ENCODE peak calls at places on chromosomes 13 and 19, in nine cellular contexts. One of them, this sample, is unnamed.

GRCh38 chr19:19043481-19043880 is 10.1 kb downstream of the ARMC6 start:
- DNase-seq in NCI-H1417 treated with DMSO at 0.1 percent for 48 hours: no peak
- DNase-seq in DMS79 treated with DMSO at 0.1 percent for 48 hours: no peak
- DNase-seq in activated naive CD4-positive, alpha-beta T cell treated with anti-CD3 and anti-CD28 coated beads, Interleukin-2, amount 50 U/mL, for 72 hours: no peak
- DNase-seq in AG08395: no peak
- DNase-seq in suprapubic skin: no peak
- DNase-seq in T follicular helper cell: no peak
- DNase-seq in ureter: no peak
- DNase-seq in right cardiac atrium: no peak
- DNase-seq in this sample: no peak

GRCh38 chr19:16153582-16154336 is 10.3 kb downstream of the HSH2D start:
- DNase-seq in NCI-H1417 treated with DMSO at 0.1 percent for 48 hours: no peak
- DNase-seq in activated naive CD4-positive, alpha-beta T cell treated with anti-CD3 and anti-CD28 coated beads, Interleukin-2, amount 50 U/mL, for 72 hours: no peak
- DNase-seq in AG08395: no peak
- DNase-seq in DMS79 treated with DMSO at 0.1 percent for 48 hours: no peak
- DNase-seq in suprapubic skin: no peak
- DNase-seq in right cardiac atrium: no peak
- DNase-seq in T follicular helper cell: no peak
- DNase-seq in ureter: no peak
- DNase-seq in this sample: no peak

GRCh38 chr13:97911311-97912138 is 42.0 kb upstream of the IPO5 start:
- DNase-seq in right cardiac atrium: no peak
- DNase-seq in ureter: no peak
- DNase-seq in suprapubic skin: no peak
- DNase-seq in T follicular helper cell: no peak
- DNase-seq in DMS79 treated with DMSO at 0.1 percent for 48 hours: no peak
- DNase-seq in activated naive CD4-positive, alpha-beta T cell treated with anti-CD3 and anti-CD28 coated beads, Interleukin-2, amount 50 U/mL, for 72 hours: no peak
- DNase-seq in NCI-H1417 treated with DMSO at 0.1 percent for 48 hours: no peak
- DNase-seq in AG08395: peak
- DNase-seq in this sample: peak

GRCh38 chr13:31444266-31444862 is 244.6 kb downstream of the B3GLCT start:
- DNase-seq in ureter: no peak
- DNase-seq in right cardiac atrium: peak
- DNase-seq in AG08395: no peak
- DNase-seq in NCI-H1417 treated with DMSO at 0.1 percent for 48 hours: no peak
- DNase-seq in suprapubic skin: no peak
- DNase-seq in activated naive CD4-positive, alpha-beta T cell treated with anti-CD3 and anti-CD28 coated beads, Interleukin-2, amount 50 U/mL, for 72 hours: no peak
- DNase-seq in DMS79 treated with DMSO at 0.1 percent for 48 hours: no peak
- DNase-seq in T follicular helper cell: no peak
- DNase-seq in this sample: no peak

GRCh38 chr13:74217816-74218215 is 83.6 kb upstream of the KLF12 start:
- DNase-seq in AG08395: peak
- DNase-seq in activated naive CD4-positive, alpha-beta T cell treated with anti-CD3 and anti-CD28 coated beads, Interleukin-2, amount 50 U/mL, for 72 hours: no peak
- DNase-seq in right cardiac atrium: no peak
- DNase-seq in NCI-H1417 treated with DMSO at 0.1 percent for 48 hours: no peak
- DNase-seq in DMS79 treated with DMSO at 0.1 percent for 48 hours: no peak
- DNase-seq in suprapubic skin: no peak
- DNase-seq in T follicular helper cell: no peak
- DNase-seq in ureter: no peak
- DNase-seq in this sample: peak

GRCh38 chr13:109156181-109156935 is 526.9 kb downstream of the MYO16 start:
- DNase-seq in NCI-H1417 treated with DMSO at 0.1 percent for 48 hours: no peak
- DNase-seq in suprapubic skin: no peak
- DNase-seq in right cardiac atrium: peak
- DNase-seq in AG08395: peak
- DNase-seq in activated naive CD4-positive, alpha-beta T cell treated with anti-CD3 and anti-CD28 coated beads, Interleukin-2, amount 50 U/mL, for 72 hours: no peak
- DNase-seq in T follicular helper cell: no peak
- DNase-seq in DMS79 treated with DMSO at 0.1 percent for 48 hours: no peak
- DNase-seq in ureter: no peak
- DNase-seq in this sample: peak

GRCh38 chr13:33172911-33173310 is 112.6 kb downstream of the STARD13 start:
- DNase-seq in DMS79 treated with DMSO at 0.1 percent for 48 hours: no peak
- DNase-seq in activated naive CD4-positive, alpha-beta T cell treated with anti-CD3 and anti-CD28 coated beads, Interleukin-2, amount 50 U/mL, for 72 hours: no peak
- DNase-seq in T follicular helper cell: no peak
- DNase-seq in NCI-H1417 treated with DMSO at 0.1 percent for 48 hours: no peak
- DNase-seq in AG08395: no peak
- DNase-seq in right cardiac atrium: no peak
- DNase-seq in suprapubic skin: no peak
- DNase-seq in ureter: no peak
- DNase-seq in this sample: no peak

GRCh38 chr13:19836472-19836871 is 27.0 kb downstream of the ZMYM5 start:
- DNase-seq in ureter: no peak
- DNase-seq in right cardiac atrium: no peak
- DNase-seq in T follicular helper cell: no peak
- DNase-seq in NCI-H1417 treated with DMSO at 0.1 percent for 48 hours: no peak
- DNase-seq in suprapubic skin: no peak
- DNase-seq in activated naive CD4-positive, alpha-beta T cell treated with anti-CD3 and anti-CD28 coated beads, Interleukin-2, amount 50 U/mL, for 72 hours: no peak
- DNase-seq in AG08395: no peak
- DNase-seq in DMS79 treated with DMSO at 0.1 percent for 48 hours: no peak
- DNase-seq in this sample: peak

GRCh38 chr13:60696602-60697001 is 299.6 kb downstream of the TDRD3 start:
- DNase-seq in AG08395: no peak
- DNase-seq in activated naive CD4-positive, alpha-beta T cell treated with anti-CD3 and anti-CD28 coated beads, Interleukin-2, amount 50 U/mL, for 72 hours: no peak
- DNase-seq in ureter: no peak
- DNase-seq in right cardiac atrium: no peak
- DNase-seq in suprapubic skin: no peak
- DNase-seq in T follicular helper cell: no peak
- DNase-seq in NCI-H1417 treated with DMSO at 0.1 percent for 48 hours: no peak
- DNase-seq in DMS79 treated with DMSO at 0.1 percent for 48 hours: peak
- DNase-seq in this sample: no peak

GRCh38 chr19:2394669-2395292 is 32.6 kb downstream of the TIMM13 start:
- DNase-seq in ureter: no peak
- DNase-seq in AG08395: no peak
- DNase-seq in DMS79 treated with DMSO at 0.1 percent for 48 hours: no peak
- DNase-seq in suprapubic skin: no peak
- DNase-seq in T follicular helper cell: no peak
- DNase-seq in right cardiac atrium: peak
- DNase-seq in NCI-H1417 treated with DMSO at 0.1 percent for 48 hours: no peak
- DNase-seq in activated naive CD4-positive, alpha-beta T cell treated with anti-CD3 and anti-CD28 coated beads, Interleukin-2, amount 50 U/mL, for 72 hours: no peak
- DNase-seq in this sample: no peak

GRCh38 chr19:3868770-3869456 is at the start of gene ZFR2:
- DNase-seq in T follicular helper cell: peak
- DNase-seq in AG08395: no peak
- DNase-seq in DMS79 treated with DMSO at 0.1 percent for 48 hours: peak
- DNase-seq in suprapubic skin: no peak
- DNase-seq in right cardiac atrium: peak
- DNase-seq in ureter: no peak
- DNase-seq in activated naive CD4-positive, alpha-beta T cell treated with anti-CD3 and anti-CD28 coated beads, Interleukin-2, amount 50 U/mL, for 72 hours: no peak
- DNase-seq in NCI-H1417 treated with DMSO at 0.1 percent for 48 hours: peak
- DNase-seq in this sample: no peak

GRCh38 chr13:83325454-83325853 is 556.8 kb downstream of the SLITRK1 start:
- DNase-seq in T follicular helper cell: no peak
- DNase-seq in AG08395: no peak
- DNase-seq in suprapubic skin: no peak
- DNase-seq in activated naive CD4-positive, alpha-beta T cell treated with anti-CD3 and anti-CD28 coated beads, Interleukin-2, amount 50 U/mL, for 72 hours: no peak
- DNase-seq in DMS79 treated with DMSO at 0.1 percent for 48 hours: no peak
- DNase-seq in NCI-H1417 treated with DMSO at 0.1 percent for 48 hours: no peak
- DNase-seq in ureter: no peak
- DNase-seq in right cardiac atrium: no peak
- DNase-seq in this sample: peak

GRCh38 chr13:26202365-26202972 is 19.6 kb downstream of the RNF6 start:
- DNase-seq in ureter: no peak
- DNase-seq in activated naive CD4-positive, alpha-beta T cell treated with anti-CD3 and anti-CD28 coated beads, Interleukin-2, amount 50 U/mL, for 72 hours: no peak
- DNase-seq in right cardiac atrium: no peak
- DNase-seq in suprapubic skin: no peak
- DNase-seq in T follicular helper cell: no peak
- DNase-seq in NCI-H1417 treated with DMSO at 0.1 percent for 48 hours: no peak
- DNase-seq in DMS79 treated with DMSO at 0.1 percent for 48 hours: peak
- DNase-seq in AG08395: peak
- DNase-seq in this sample: peak

GRCh38 chr19:34236035-34236793 is 18.1 kb upstream of the GARRE1 start:
- DNase-seq in suprapubic skin: peak
- DNase-seq in right cardiac atrium: no peak
- DNase-seq in DMS79 treated with DMSO at 0.1 percent for 48 hours: no peak
- DNase-seq in ureter: no peak
- DNase-seq in T follicular helper cell: no peak
- DNase-seq in NCI-H1417 treated with DMSO at 0.1 percent for 48 hours: no peak
- DNase-seq in activated naive CD4-positive, alpha-beta T cell treated with anti-CD3 and anti-CD28 coated beads, Interleukin-2, amount 50 U/mL, for 72 hours: no peak
- DNase-seq in AG08395: peak
- DNase-seq in this sample: peak

GRCh38 chr13:39900106-39900750 is 244.8 kb downstream of the COG6 start:
- DNase-seq in ureter: no peak
- DNase-seq in T follicular helper cell: no peak
- DNase-seq in suprapubic skin: no peak
- DNase-seq in NCI-H1417 treated with DMSO at 0.1 percent for 48 hours: no peak
- DNase-seq in AG08395: no peak
- DNase-seq in activated naive CD4-positive, alpha-beta T cell treated with anti-CD3 and anti-CD28 coated beads, Interleukin-2, amount 50 U/mL, for 72 hours: no peak
- DNase-seq in right cardiac atrium: no peak
- DNase-seq in DMS79 treated with DMSO at 0.1 percent for 48 hours: peak
- DNase-seq in this sample: no peak

GRCh38 chr19:21322528-21322927 is 6.7 kb downstream of the ZNF708 start:
- DNase-seq in DMS79 treated with DMSO at 0.1 percent for 48 hours: no peak
- DNase-seq in activated naive CD4-positive, alpha-beta T cell treated with anti-CD3 and anti-CD28 coated beads, Interleukin-2, amount 50 U/mL, for 72 hours: no peak
- DNase-seq in AG08395: no peak
- DNase-seq in T follicular helper cell: no peak
- DNase-seq in suprapubic skin: no peak
- DNase-seq in ureter: no peak
- DNase-seq in NCI-H1417 treated with DMSO at 0.1 percent for 48 hours: no peak
- DNase-seq in right cardiac atrium: peak
- DNase-seq in this sample: no peak

GRCh38 chr13:111521691-111522229 is 201.3 kb downstream of the TEX29 start:
- DNase-seq in suprapubic skin: no peak
- DNase-seq in NCI-H1417 treated with DMSO at 0.1 percent for 48 hours: no peak
- DNase-seq in DMS79 treated with DMSO at 0.1 percent for 48 hours: no peak
- DNase-seq in AG08395: no peak
- DNase-seq in T follicular helper cell: no peak
- DNase-seq in right cardiac atrium: no peak
- DNase-seq in ureter: no peak
- DNase-seq in activated naive CD4-positive, alpha-beta T cell treated with anti-CD3 and anti-CD28 coated beads, Interleukin-2, amount 50 U/mL, for 72 hours: no peak
- DNase-seq in this sample: no peak

GRCh38 chr13:45602183-45602582 is 13.4 kb downstream of the ERICH6B start:
- DNase-seq in DMS79 treated with DMSO at 0.1 percent for 48 hours: no peak
- DNase-seq in AG08395: no peak
- DNase-seq in right cardiac atrium: no peak
- DNase-seq in activated naive CD4-positive, alpha-beta T cell treated with anti-CD3 and anti-CD28 coated beads, Interleukin-2, amount 50 U/mL, for 72 hours: no peak
- DNase-seq in suprapubic skin: no peak
- DNase-seq in T follicular helper cell: no peak
- DNase-seq in NCI-H1417 treated with DMSO at 0.1 percent for 48 hours: no peak
- DNase-seq in ureter: no peak
- DNase-seq in this sample: no peak

GRCh38 chr13:48908381-48909087 is 67.2 kb upstream of the FNDC3A start:
- DNase-seq in DMS79 treated with DMSO at 0.1 percent for 48 hours: no peak
- DNase-seq in T follicular helper cell: no peak
- DNase-seq in NCI-H1417 treated with DMSO at 0.1 percent for 48 hours: no peak
- DNase-seq in right cardiac atrium: no peak
- DNase-seq in activated naive CD4-positive, alpha-beta T cell treated with anti-CD3 and anti-CD28 coated beads, Interleukin-2, amount 50 U/mL, for 72 hours: no peak
- DNase-seq in AG08395: peak
- DNase-seq in suprapubic skin: no peak
- DNase-seq in ureter: no peak
- DNase-seq in this sample: peak

GRCh38 chr19:46495789-46496099 is at the start of gene PNMA8B:
- DNase-seq in AG08395: peak
- DNase-seq in T follicular helper cell: peak
- DNase-seq in suprapubic skin: no peak
- DNase-seq in ureter: no peak
- DNase-seq in NCI-H1417 treated with DMSO at 0.1 percent for 48 hours: peak
- DNase-seq in DMS79 treated with DMSO at 0.1 percent for 48 hours: peak
- DNase-seq in right cardiac atrium: peak
- DNase-seq in activated naive CD4-positive, alpha-beta T cell treated with anti-CD3 and anti-CD28 coated beads, Interleukin-2, amount 50 U/mL, for 72 hours: no peak
- DNase-seq in this sample: no peak

GRCh38 chr13:100301418-100301817 is 212.5 kb downstream of the PCCA start:
- DNase-seq in activated naive CD4-positive, alpha-beta T cell treated with anti-CD3 and anti-CD28 coated beads, Interleukin-2, amount 50 U/mL, for 72 hours: no peak
- DNase-seq in ureter: no peak
- DNase-seq in AG08395: no peak
- DNase-seq in suprapubic skin: no peak
- DNase-seq in right cardiac atrium: no peak
- DNase-seq in T follicular helper cell: no peak
- DNase-seq in DMS79 treated with DMSO at 0.1 percent for 48 hours: peak
- DNase-seq in NCI-H1417 treated with DMSO at 0.1 percent for 48 hours: peak
- DNase-seq in this sample: no peak

GRCh38 chr19:30649149-30649548 is 277.0 kb downstream of the ZNF536 start:
- DNase-seq in AG08395: no peak
- DNase-seq in right cardiac atrium: no peak
- DNase-seq in suprapubic skin: no peak
- DNase-seq in ureter: no peak
- DNase-seq in activated naive CD4-positive, alpha-beta T cell treated with anti-CD3 and anti-CD28 coated beads, Interleukin-2, amount 50 U/mL, for 72 hours: no peak
- DNase-seq in NCI-H1417 treated with DMSO at 0.1 percent for 48 hours: no peak
- DNase-seq in DMS79 treated with DMSO at 0.1 percent for 48 hours: no peak
- DNase-seq in T follicular helper cell: no peak
- DNase-seq in this sample: no peak